ENCODE peak calls at places on chromosome 3, in six cellular contexts. N is ascending aorta, W is choroid plexus epithelial cell, J is mucosa of descending colon, T is neuronal stem cell, L is mammary epithelial cell. Y is an unnamed sample.

GRCh38 chr3:55413236-55413635 is 73.9 kb downstream of the WNT5A start:
- DNase-seq in L (no peak), N (no peak), J (no peak), T (no peak), W (no peak), Y (no peak)

GRCh38 chr3:61600195-61600594 is 38.8 kb downstream of the PTPRG start:
- DNase-seq in T (no peak), L (peak; percentile 57), J (no peak), W (peak; percentile 64), N (no peak), Y (no peak)

GRCh38 chr3:197224034-197224444 is 74.4 kb downstream of the DLG1 start:
- DNase-seq in L (peak; percentile 37), T (peak; percentile 40), N (no peak), W (peak; percentile 76), J (no peak), Y (no peak)

GRCh38 chr3:47294392-47294791 is 11.6 kb downstream of the KLHL18 start:
- DNase-seq in W (no peak), N (no peak), L (no peak), T (no peak), J (no peak), Y (no peak)

GRCh38 chr3:114417682-114418081 is 123.9 kb downstream of the TIGIT start:
- DNase-seq in N (no peak), T (no peak), W (no peak), J (no peak), L (no peak), Y (no peak)

GRCh38 chr3:63296249-63296648 is 18.1 kb downstream of the SYNPR start:
- DNase-seq in J (no peak), T (no peak), L (no peak), N (no peak), W (no peak), Y (no peak)

GRCh38 chr3:123627673-123628670 is 43.1 kb upstream of the HACD2 start:
- DNase-seq in T (no peak), W (no peak), N (peak; percentile 72), J (peak; percentile 20), L (no peak), Y (peak; percentile 55)

GRCh38 chr3:171282041-171282440 is 178.2 kb downstream of the TNIK start:
- DNase-seq in L (no peak), T (no peak), W (peak; percentile 94), J (no peak), N (no peak), Y (no peak)

GRCh38 chr3:175153595-175153994 is 294.5 kb downstream of the NAALADL2 start:
- DNase-seq in N (no peak), J (no peak), L (no peak), T (no peak), W (no peak), Y (no peak)

GRCh38 chr3:183449791-183450190 is 21.4 kb upstream of the MCF2L2 start:
- DNase-seq in N (no peak), J (no peak), W (no peak), L (no peak), T (no peak), Y (no peak)

GRCh38 chr3:53103566-53104296 is 26.5 kb downstream of the RFT1 start:
- DNase-seq in W (peak; percentile 22), T (no peak), N (no peak), L (no peak), J (no peak), Y (no peak)

GRCh38 chr3:157067114-157067513 is 92.8 kb downstream of the CCNL1 start:
- DNase-seq in N (no peak), W (no peak), J (no peak), L (no peak), T (no peak), Y (no peak)

GRCh38 chr3:157065201-157065600 is 94.7 kb downstream of the CCNL1 start:
- DNase-seq in N (no peak), L (no peak), J (no peak), T (peak; percentile 17), W (no peak), Y (no peak)

GRCh38 chr3:157063926-157064325 is 96.0 kb downstream of the CCNL1 start:
- DNase-seq in W (peak; percentile 53), T (no peak), L (no peak), N (no peak), J (no peak), Y (no peak)

GRCh38 chr3:157064402-157064801 is 95.5 kb downstream of the CCNL1 start:
- DNase-seq in W (no peak), L (no peak), N (no peak), J (peak; percentile 41), T (no peak), Y (peak; percentile 85)

DNA sequence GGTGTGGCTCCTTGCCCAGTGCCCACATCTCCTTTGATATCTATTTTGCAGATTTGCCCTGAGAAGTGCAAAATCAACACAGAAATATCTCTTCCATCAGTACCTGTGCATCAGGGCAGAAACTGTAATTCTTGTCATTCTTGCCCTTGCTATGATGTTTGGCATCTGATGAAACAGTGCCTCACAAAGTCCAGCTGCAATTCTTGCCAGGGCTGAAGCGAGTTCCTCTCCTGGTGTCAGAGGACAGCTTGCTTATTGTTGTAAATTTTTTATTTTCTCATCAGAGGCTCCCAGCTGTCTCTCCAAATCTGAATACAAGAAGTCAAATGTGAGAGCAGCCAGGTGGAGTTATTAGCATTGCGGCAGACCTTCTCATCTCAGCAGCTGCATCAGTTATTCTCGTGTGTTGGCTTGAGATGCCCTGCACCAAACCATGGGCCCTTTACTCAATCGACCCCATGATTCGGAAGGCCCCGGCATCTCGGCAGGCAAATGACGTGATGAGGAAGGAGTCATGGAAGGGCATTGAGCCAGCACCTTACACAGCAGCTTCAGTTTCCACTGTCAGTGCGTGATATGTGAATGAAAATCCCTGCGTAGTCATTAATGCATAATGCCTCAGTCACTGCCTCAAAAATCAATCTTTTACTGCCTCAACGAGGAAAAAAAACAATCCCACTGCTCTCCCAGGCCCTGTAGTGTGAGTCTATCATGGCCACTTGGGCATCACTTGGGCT is 93.4 kb downstream of the CCNL1 start:
- DNase-seq in T (no peak), W (no peak), N (no peak), L (no peak), J (no peak), Y (no peak)
- H3K4me3 ChIP-seq in T (no peak overlapping the region), W (no peak overlapping the region), N (no peak overlapping the region), L (no peak overlapping the region), J (no peak overlapping the region), Y (no peak overlapping the region)

GRCh38 chr3:167837430-167837829 is 101.9 kb downstream of the SERPINI1 start:
- DNase-seq in J (no peak), W (peak; percentile 5), N (no peak), T (no peak), L (no peak), Y (no peak)
- H3K4me3 ChIP-seq in J (no peak overlapping the region), W (no peak overlapping the region), N (no peak overlapping the region), T (no peak overlapping the region), L (no peak overlapping the region), Y (no peak overlapping the region)

GRCh38 chr3:177281292-177281942 is 84.1 kb upstream of the TBL1XR1 start:
- DNase-seq in J (no peak), T (no peak), N (no peak), L (no peak), W (no peak), Y (no peak)

GRCh38 chr3:177286034-177286433 is 88.8 kb upstream of the TBL1XR1 start:
- DNase-seq in W (no peak), J (no peak), N (no peak), L (peak; percentile 92), T (no peak), Y (no peak)

GRCh38 chr3:177284383-177284881 is 87.2 kb upstream of the TBL1XR1 start:
- DNase-seq in J (peak; percentile 55), L (no peak), N (no peak), T (no peak), W (peak; percentile 88), Y (peak; percentile 88)

GRCh38 chr3:177282028-177282655 is 84.9 kb upstream of the TBL1XR1 start:
- DNase-seq in N (no peak), L (no peak), T (no peak), J (no peak), W (no peak), Y (no peak)

GRCh38 chr3:177283983-177284382 is 86.7 kb upstream of the TBL1XR1 start:
- DNase-seq in W (no peak), N (no peak), J (no peak), T (no peak), L (peak; percentile 17), Y (no peak)
- H3K4me3 ChIP-seq in W (no peak overlapping the region), N (no peak overlapping the region), J (no peak overlapping the region), T (no peak overlapping the region), L (no peak overlapping the region), Y (no peak overlapping the region)

GRCh38 chr3:58656631-58657030 is 9.9 kb downstream of the FAM3D start:
- DNase-seq in T (no peak), J (no peak), N (no peak), W (no peak), L (no peak), Y (peak; percentile 52)
- H3K4me3 ChIP-seq in T (no peak overlapping the region), J (no peak overlapping the region), N (no peak overlapping the region), W (no peak overlapping the region), L (no peak overlapping the region), Y (no peak overlapping the region)

DNA sequence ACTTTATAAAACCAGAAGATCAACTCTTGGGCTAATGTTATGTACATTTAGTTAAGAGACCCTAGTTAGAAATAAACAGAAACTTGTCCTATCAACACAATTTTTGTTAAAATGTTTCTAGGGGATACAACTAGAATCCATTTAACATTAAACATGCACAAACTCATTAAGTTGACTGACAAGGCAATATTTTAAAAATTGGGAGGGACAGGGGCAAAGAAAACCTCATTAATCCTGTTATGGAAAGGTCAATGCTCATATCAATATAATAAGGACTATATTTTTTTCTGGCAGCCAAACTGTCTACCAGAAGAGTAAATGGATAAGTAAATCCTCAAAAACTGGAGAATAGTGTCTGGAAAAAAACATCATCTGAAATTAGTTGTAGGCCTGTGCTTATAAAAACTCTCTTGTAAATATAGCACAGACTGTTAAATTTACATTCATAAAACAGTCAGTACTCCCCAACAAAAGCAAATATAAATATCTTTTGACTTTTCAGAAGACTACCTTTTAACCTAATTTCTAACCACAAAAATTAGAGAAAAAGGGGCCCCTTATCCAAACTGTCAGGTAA is 4.4 kb downstream of the TRA2B start:
- DNase-seq in N (no peak), L (no peak), J (no peak), W (no peak), T (no peak), Y (no peak)
- H3K4me3 ChIP-seq in N (peak overlapping the region; percentile 99), L (peak overlapping the region; percentile 100), J (no peak overlapping the region), W (peak overlapping the region; percentile 100), T (peak overlapping the region; percentile 98), Y (no peak overlapping the region)

GRCh38 chr3:11770477-11771381 is 76.0 kb downstream of the TAMM41 start:
- DNase-seq in W (peak; percentile 93), J (peak; percentile 91), N (peak; percentile 81), T (peak; percentile 56), L (peak; percentile 99), Y (peak; percentile 90)
- H3K4me3 ChIP-seq in W (peak overlapping the region; percentile 35), J (no peak overlapping the region), N (peak overlapping the region; percentile 26), T (peak overlapping the region; percentile 28), L (peak overlapping the region; percentile 14), Y (no peak overlapping the region)